ENCODE peak calls at places on chromosomes 2 and 18, in eight cellular contexts. W is Peyer's patch, Q is transverse colon, Y is adrenal gland, F is breast epithelium, R is IMR-90, O is stomach, E is HCT116. U is an unnamed sample.

GRCh38 chr2:86686905-86687304 is 33.2 kb upstream of the RMND5A start:
- DNase-seq in W (no peak), Q (no peak), Y (no peak), F (no peak), R (no peak), O (no peak), E (no peak), U (no peak)

GRCh38 chr2:187719510-187719909 is 165.3 kb upstream of the TFPI start:
- DNase-seq in W (no peak), Q (no peak), Y (no peak), F (no peak), R (no peak), O (no peak), E (no peak), U (no peak)

GRCh38 chr2:64652231-64653173 is 1.2 kb downstream of the SERTAD2 start:
- DNase-seq in W (no peak), Q (peak), Y (peak), F (no peak), R (peak), O (no peak), E (no peak), U (no peak)

GRCh38 chr2:66574701-66575624 is 140.0 kb downstream of the MEIS1 start:
- DNase-seq in W (no peak), Q (peak), Y (peak), F (no peak), R (peak), O (no peak), E (no peak), U (peak)

GRCh38 chr2:29769847-29770246 is 151.5 kb downstream of the ALK start:
- DNase-seq in W (no peak), Q (no peak), Y (no peak), F (no peak), R (no peak), O (no peak), E (no peak), U (no peak)

GRCh38 chr2:128289439-128289838 is 29.2 kb downstream of the HS6ST1 start:
- DNase-seq in W (no peak), Q (no peak), Y (no peak), F (no peak), R (no peak), O (no peak), E (no peak), U (no peak)

GRCh38 chr2:187689372-187689771 is 135.1 kb upstream of the TFPI start:
- DNase-seq in W (no peak), Q (no peak), Y (no peak), F (no peak), R (peak), O (no peak), E (no peak), U (no peak)

GRCh38 chr2:112784199-112785189 is at the start of gene IL1A:
- DNase-seq in W (no peak), Q (no peak), Y (peak), F (no peak), R (peak), O (no peak), E (peak), U (no peak)

GRCh38 chr2:238094438-238095022 is 5.6 kb upstream of the ESPNL start:
- DNase-seq in W (peak), Q (no peak), Y (no peak), F (peak), R (no peak), O (no peak), E (no peak), U (no peak)

GRCh38 chr18:62105373-62105772 is 81.5 kb downstream of the PIGN start:
- DNase-seq in W (no peak), Q (no peak), Y (no peak), F (no peak), R (peak), O (no peak), E (no peak), U (no peak)

GRCh38 chr2:218885981-218886447 is 5.4 kb downstream of the WNT10A start:
- DNase-seq in W (peak), Q (no peak), Y (no peak), F (no peak), R (no peak), O (no peak), E (no peak), U (no peak)

GRCh38 chr18:59556265-59556664 is 141.0 kb downstream of the CCBE1 start:
- DNase-seq in W (no peak), Q (no peak), Y (peak), F (no peak), R (peak), O (no peak), E (no peak), U (no peak)

GRCh38 chr2:227565080-227565479 is 33.6 kb upstream of the SCYGR2 start:
- DNase-seq in W (no peak), Q (no peak), Y (no peak), F (no peak), R (no peak), O (no peak), E (no peak), U (no peak)

GRCh38 chr18:33711514-33711913 is 133.5 kb downstream of the ASXL3 start:
- DNase-seq in W (no peak), Q (no peak), Y (no peak), F (no peak), R (no peak), O (no peak), E (no peak), U (no peak)

GRCh38 chr2:23356711-23357110 is 28.3 kb upstream of the KLHL29 start:
- DNase-seq in W (no peak), Q (no peak), Y (no peak), F (no peak), R (no peak), O (no peak), E (no peak), U (no peak)

GRCh38 chr2:10372195-10372861 is 69.6 kb downstream of the HPCAL1 start:
- DNase-seq in W (no peak), Q (no peak), Y (no peak), F (no peak), R (no peak), O (no peak), E (no peak), U (no peak)

GRCh38 chr18:62690416-62690815 is 24.9 kb upstream of the PHLPP1 start:
- DNase-seq in W (no peak), Q (no peak), Y (no peak), F (no peak), R (no peak), O (no peak), E (no peak), U (no peak)

GRCh38 chr2:238104521-238105311 is 4.6 kb downstream of the ESPNL start:
- DNase-seq in W (no peak), Q (peak), Y (no peak), F (no peak), R (no peak), O (no peak), E (no peak), U (no peak)

GRCh38 chr2:9950521-9951271 is 797 bp upstream of the GRHL1 start:
- DNase-seq in W (peak), Q (peak), Y (peak), F (no peak), R (no peak), O (peak), E (no peak), U (peak)

GRCh38 chr2:64463784-64464183 is 9.8 kb downstream of the LGALSL start:
- DNase-seq in W (no peak), Q (no peak), Y (peak), F (no peak), R (peak), O (no peak), E (no peak), U (no peak)

GRCh38 chr2:24675338-24675737 is 117.9 kb downstream of the PTRHD1 start:
- DNase-seq in W (no peak), Q (no peak), Y (no peak), F (no peak), R (no peak), O (no peak), E (no peak), U (no peak)

GRCh38 chr2:73043978-73044832 is 27.3 kb downstream of the SFXN5 start:
- DNase-seq in W (no peak), Q (no peak), Y (peak), F (no peak), R (no peak), O (no peak), E (no peak), U (no peak)

GRCh38 chr2:97819769-97820168 is 106.4 kb downstream of the ZAP70 start:
- DNase-seq in W (no peak), Q (no peak), Y (no peak), F (no peak), R (no peak), O (no peak), E (no peak), U (no peak)

GRCh38 chr2:98508690-98509054 is 64.0 kb downstream of the INPP4A start:
- DNase-seq in W (peak), Q (peak), Y (peak), F (peak), R (peak), O (peak), E (no peak), U (peak)

GRCh38 chr18:67417864-67418523 is 98.5 kb downstream of the DSEL start:
- DNase-seq in W (no peak), Q (no peak), Y (peak), F (no peak), R (peak), O (no peak), E (no peak), U (no peak)

GRCh38 chr2:133326651-133327397 is 241.4 kb downstream of the NCKAP5 start:
- DNase-seq in W (no peak), Q (no peak), Y (no peak), F (no peak), R (peak), O (no peak), E (no peak), U (no peak)

GRCh38 chr2:37653093-37653492 is 18.3 kb downstream of the CDC42EP3 start:
- DNase-seq in W (no peak), Q (no peak), Y (no peak), F (no peak), R (no peak), O (no peak), E (no peak), U (peak)

GRCh38 chr2:37654932-37655331 is 16.5 kb downstream of the CDC42EP3 start:
- DNase-seq in W (peak), Q (no peak), Y (no peak), F (no peak), R (no peak), O (no peak), E (no peak), U (no peak)

GRCh38 chr2:37653805-37654378 is 17.6 kb downstream of the CDC42EP3 start:
- DNase-seq in W (peak), Q (peak), Y (peak), F (peak), R (no peak), O (no peak), E (no peak), U (peak)

GRCh38 chr2:37655442-37655841 is 16.0 kb downstream of the CDC42EP3 start:
- DNase-seq in W (no peak), Q (no peak), Y (no peak), F (no peak), R (no peak), O (no peak), E (no peak), U (no peak)

DNA sequence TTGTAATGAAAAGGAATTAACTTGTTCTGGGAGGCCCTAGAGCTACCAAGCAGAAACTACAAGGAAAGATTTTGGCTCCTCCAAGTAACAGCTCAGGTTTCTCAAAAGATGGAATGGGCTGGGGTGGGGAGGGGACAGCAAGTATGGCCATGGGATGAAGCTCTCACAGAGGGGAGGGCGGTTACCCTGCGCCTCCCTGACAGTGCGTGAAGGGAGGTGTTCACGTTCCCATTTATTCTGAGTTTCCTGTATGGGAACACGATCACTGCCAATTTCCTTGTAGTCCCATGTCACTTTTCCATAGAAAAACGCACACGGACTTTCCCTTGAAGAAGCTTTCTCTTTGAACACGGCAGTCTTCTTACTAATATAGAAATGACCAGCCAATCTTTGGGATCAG is 17.0 kb downstream of the CDC42EP3 start:
- DNase-seq in W (no peak), Q (no peak), Y (no peak), F (no peak), R (no peak), O (no peak), E (no peak), U (peak)
- TF ChIP-seq POLR2A in W (no peak), Q (no peak), Y (no peak), F (no peak), R (no peak), O (no peak), E (no peak), U (no peak)

GRCh38 chr18:77984833-77985232 is 735.2 kb downstream of the GALR1 start:
- DNase-seq in W (no peak), Q (no peak), Y (no peak), F (no peak), R (no peak), O (no peak), E (no peak), U (no peak)
- TF ChIP-seq POLR2A in W (no peak), Q (no peak), Y (no peak), F (no peak), R (no peak), O (no peak), E (no peak), U (no peak)

GRCh38 chr2:32627901-32628645 is at the start of gene TTC27:
- DNase-seq in W (peak), Q (peak), Y (peak), F (peak), R (peak), O (peak), E (peak), U (peak)
- TF ChIP-seq POLR2A in W (no peak), Q (no peak), Y (no peak), F (no peak), R (peak), O (no peak), E (peak), U (no peak)

GRCh38 chr2:130181338-130181879 is at the start of gene SMPD4:
- DNase-seq in W (peak), Q (peak), Y (peak), F (peak), R (peak), O (peak), E (peak), U (peak)
- TF ChIP-seq POLR2A in W (peak), Q (peak), Y (peak), F (peak), R (peak), O (no peak), E (no peak), U (no peak)

GRCh38 chr2:216001201-216001600 is 12.2 kb downstream of the MREG start:
- DNase-seq in W (no peak), Q (no peak), Y (no peak), F (no peak), R (no peak), O (no peak), E (no peak), U (no peak)
- TF ChIP-seq POLR2A in W (no peak), Q (no peak), Y (no peak), F (no peak), R (no peak), O (no peak), E (no peak), U (no peak)

GRCh38 chr2:208020253-208020652 is 5.1 kb downstream of the PLEKHM3 start:
- DNase-seq in W (no peak), Q (no peak), Y (no peak), F (no peak), R (no peak), O (no peak), E (no peak), U (no peak)

GRCh38 chr2:208025814-208026184 is 472 bp upstream of the PLEKHM3 start:
- DNase-seq in W (peak), Q (no peak), Y (no peak), F (no peak), R (no peak), O (no peak), E (no peak), U (no peak)

DNA sequence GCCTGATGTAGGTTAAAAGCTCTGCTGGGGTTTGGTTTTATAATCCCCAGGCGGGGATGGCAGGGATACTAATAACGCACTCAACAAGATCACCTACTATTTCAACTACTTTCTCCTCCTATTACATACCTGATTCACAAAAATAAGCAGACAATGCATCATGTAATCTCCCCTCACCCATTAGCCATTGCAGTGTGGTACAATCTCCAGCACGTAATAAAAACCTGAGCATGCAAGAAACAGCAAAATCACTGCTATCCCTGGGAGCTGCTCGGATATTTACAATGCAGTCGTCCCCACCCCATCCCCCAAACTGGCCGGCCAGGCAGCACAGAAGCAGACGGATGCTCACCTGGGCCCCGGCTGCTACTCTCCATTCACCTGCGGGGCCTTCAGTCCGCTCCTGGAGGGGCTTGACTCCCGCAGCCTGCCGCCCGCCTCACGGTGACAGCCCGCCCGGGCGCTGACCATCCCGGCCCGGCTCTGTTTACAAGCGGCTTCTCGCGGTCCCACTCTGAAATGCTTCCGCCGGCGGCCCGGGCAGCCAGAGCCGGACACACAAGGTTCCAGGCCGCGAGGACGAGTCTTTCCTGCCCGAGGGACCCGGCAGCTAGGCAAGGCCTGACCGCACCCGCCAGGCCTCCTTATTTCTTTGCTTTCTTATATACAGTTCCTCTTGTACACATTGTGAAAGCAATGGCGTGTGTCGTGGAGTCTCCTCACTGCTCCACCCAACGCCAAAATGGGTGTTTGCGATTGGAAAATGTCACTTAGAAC is at the start of gene PLEKHM3:
- DNase-seq in W (peak), Q (peak), Y (peak), F (peak), R (peak), O (peak), E (peak), U (peak)
- TF ChIP-seq POLR2A in W (peak), Q (peak), Y (peak), F (no peak), R (no peak), O (peak), E (no peak), U (peak)

DNA sequence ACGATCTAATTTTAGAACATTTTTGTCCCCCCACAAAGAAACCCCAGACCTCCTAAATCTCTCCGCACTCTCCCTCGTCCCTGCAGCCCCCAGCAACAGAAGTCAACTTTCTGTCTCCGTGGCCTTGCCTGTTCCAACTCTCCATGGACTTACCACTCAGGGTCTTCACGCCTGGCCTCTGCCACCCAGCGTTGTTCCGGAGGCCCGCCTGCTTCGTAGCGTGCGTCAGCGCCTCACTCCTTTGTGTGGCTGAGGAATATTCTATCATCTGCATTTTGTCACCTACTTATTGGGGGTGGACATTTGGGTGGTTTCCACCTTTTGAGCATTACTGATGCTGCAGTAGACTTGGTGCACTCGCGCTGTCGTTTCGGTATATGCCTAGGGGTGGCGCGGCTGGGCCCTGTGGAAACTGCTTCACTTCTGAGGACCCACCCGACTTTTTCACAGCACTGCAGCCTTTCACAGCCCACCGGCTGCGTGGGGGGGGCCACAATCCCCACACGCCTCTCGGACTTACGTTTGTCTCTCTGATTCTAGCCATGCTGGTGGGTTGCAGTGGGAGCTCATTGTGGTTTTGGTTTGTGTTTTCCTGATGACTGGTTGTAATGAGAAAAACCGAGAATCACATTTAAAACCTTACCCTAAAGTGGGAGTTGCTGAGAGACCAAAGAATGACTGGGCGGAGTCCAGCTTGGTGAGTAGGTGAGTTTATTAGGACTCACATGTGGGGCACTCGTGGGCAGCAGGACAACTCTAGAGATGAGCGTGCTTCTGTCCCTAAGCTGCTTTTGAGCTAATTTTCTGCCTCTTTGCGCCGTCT is 1.4 kb upstream of the HSBP1L1 start:
- DNase-seq in W (peak), Q (no peak), Y (no peak), F (no peak), R (no peak), O (no peak), E (no peak), U (no peak)
- TF ChIP-seq POLR2A in W (no peak), Q (no peak), Y (no peak), F (no peak), R (no peak), O (no peak), E (no peak), U (no peak)

DNA sequence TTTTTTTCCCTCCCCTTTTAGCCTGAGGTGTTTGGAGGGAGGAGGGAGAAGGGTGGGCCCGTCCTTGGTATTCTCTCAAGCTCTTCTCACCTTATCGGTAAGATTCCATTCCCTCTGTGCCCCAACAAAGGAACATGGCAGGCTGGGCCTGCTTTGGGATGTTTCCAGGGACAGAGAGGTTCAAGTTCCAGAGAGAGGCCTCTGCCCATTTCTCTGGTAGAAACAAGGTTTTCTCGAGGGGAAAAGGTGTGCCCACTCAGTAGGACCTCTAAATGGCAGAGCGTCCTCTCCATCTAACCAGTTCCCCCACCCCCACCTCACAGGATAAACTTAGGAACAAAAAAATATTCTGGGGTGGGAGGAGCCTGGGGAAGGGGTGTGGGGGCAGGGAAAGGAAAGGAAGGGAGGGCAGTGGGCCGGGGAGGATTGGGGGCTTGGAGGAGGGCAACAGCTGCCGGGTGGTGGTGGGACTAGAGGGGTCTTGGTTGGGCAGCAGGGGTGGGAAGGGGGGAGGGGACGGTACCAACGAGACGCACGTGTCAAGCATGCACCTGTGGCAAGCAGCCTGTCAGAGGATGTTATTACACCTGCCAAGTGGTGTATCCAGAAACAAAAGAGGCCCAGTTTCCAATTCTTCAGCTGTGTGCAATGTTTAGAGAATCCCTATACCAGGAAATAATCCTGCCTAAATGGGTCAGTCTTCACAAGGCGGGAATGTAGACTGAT is 2.1 kb downstream of the PCBP1 start:
- DNase-seq in W (no peak), Q (no peak), Y (peak), F (peak), R (no peak), O (peak), E (no peak), U (peak)
- TF ChIP-seq POLR2A in W (no peak), Q (no peak), Y (no peak), F (no peak), R (peak), O (no peak), E (peak), U (peak)